ENCODE peak calls at places on chromosomes 11 and 22, in seven cellular contexts. L, M, C, A, B, V and W are unnamed samples.
A peak's percentile ranks its signal among the peaks of the same experiment; 100 is the strongest.

GRCh38 chr11:2793781-2794418 is 91.7 kb downstream of the CDKN1C start:
- DNase-seq in A (no peak), M (no peak), L (no peak), C (peak; percentile 46), V (no peak), B (no peak), W (peak; percentile 49)

GRCh38 chr22:37267661-37268413 is 14.5 kb upstream of the CYTH4 start:
- DNase-seq in A (no peak), M (no peak), L (no peak), B (no peak), C (peak; percentile 35), V (no peak), W (no peak)

GRCh38 chr11:20453657-20454316 is 66.3 kb downstream of the PRMT3 start:
- DNase-seq in A (no peak), V (no peak), L (no peak), C (no peak), B (no peak), M (no peak), W (no peak)

GRCh38 chr11:77121096-77121640 is 6.9 kb upstream of the MYO7A start:
- DNase-seq in B (no peak), M (no peak), A (no peak), L (no peak), C (no peak), V (no peak), W (no peak)

GRCh38 chr11:7688238-7688826 is 15.0 kb upstream of the CYB5R2 start:
- DNase-seq in V (peak; percentile 17), C (no peak), M (peak; percentile 23), B (no peak), L (no peak), A (no peak), W (no peak)

GRCh38 chr22:29663230-29663826 is 56.5 kb upstream of the CABP7 start:
- DNase-seq in L (no peak), C (no peak), B (no peak), A (no peak), M (peak; percentile 43), V (no peak), W (no peak)

GRCh38 chr22:16965083-16965482 is 42.9 kb downstream of the GAB4 start:
- DNase-seq in B (no peak), A (no peak), V (no peak), M (no peak), L (no peak), C (no peak), W (no peak)

GRCh38 chr11:97033178-97033577 is 643.4 kb downstream of the JRKL start:
- DNase-seq in V (no peak), L (no peak), A (no peak), M (no peak), C (no peak), B (no peak), W (no peak)

GRCh38 chr11:1762537-1763302 is 1.0 kb downstream of the CTSD start:
- DNase-seq in V (peak; percentile 38), L (no peak), A (no peak), C (peak; percentile 71), B (no peak), M (peak; percentile 53), W (no peak)

GRCh38 chr11:2212411-2213251 is 41.0 kb upstream of the TH start:
- DNase-seq in A (no peak), L (no peak), B (no peak), V (no peak), C (peak; percentile 61), M (no peak), W (peak; percentile 49)

GRCh38 chr22:22917377-22917776 is 29.8 kb downstream of the IGLL5 start:
- DNase-seq in C (no peak), L (no peak), V (no peak), B (no peak), A (no peak), M (no peak), W (no peak)

GRCh38 chr22:22422629-22423112 is 85.9 kb downstream of the ZNF280B start:
- DNase-seq in M (peak; percentile 43), A (peak; percentile 22), V (peak; percentile 66), C (peak; percentile 82), L (peak; percentile 70), B (peak; percentile 42), W (peak; percentile 79)

GRCh38 chr22:31092161-31092560 is 11.0 kb downstream of the SMTN start:
- DNase-seq in V (no peak), B (no peak), C (no peak), M (no peak), L (no peak), A (no peak), W (no peak)

GRCh38 chr11:69240332-69241074 is 53.5 kb upstream of the MYEOV start:
- DNase-seq in V (peak; percentile 2), B (no peak), C (peak; percentile 41), A (no peak), L (no peak), M (peak; percentile 19), W (no peak)

GRCh38 chr11:61054513-61054912 is 47.8 kb upstream of the CD5 start:
- DNase-seq in C (no peak), L (no peak), M (no peak), B (no peak), A (no peak), V (no peak), W (peak; percentile 3)

GRCh38 chr11:116651098-116651756 is 121.6 kb downstream of the BUD13 start:
- DNase-seq in C (no peak), V (no peak), A (no peak), L (no peak), B (no peak), M (no peak), W (no peak)

GRCh38 chr22:44814266-44815098 is 62.1 kb downstream of the ARHGAP8 start:
- DNase-seq in C (peak; percentile 53), A (no peak), M (no peak), B (no peak), V (no peak), L (no peak), W (no peak)

GRCh38 chr22:42743501-42743991 is 22.9 kb upstream of the A4GALT start:
- DNase-seq in B (no peak), L (no peak), A (no peak), V (no peak), M (peak; percentile 42), C (peak; percentile 95), W (peak; percentile 88)

GRCh38 chr11:1109101-1109917 is 34.6 kb downstream of the MUC2 start:
- DNase-seq in A (no peak), V (no peak), C (peak; percentile 56), B (no peak), L (no peak), M (no peak), W (no peak)

GRCh38 chr22:32534252-32535215 is 59.9 kb downstream of the FBXO7 start:
- DNase-seq in V (no peak), A (no peak), L (no peak), B (no peak), C (peak; percentile 57), M (no peak), W (peak; percentile 70)